ENCODE peak calls at places on chromosomes 12 and 14, in eight cellular contexts. A is adrenal gland; P is GM23248; M is body of pancreas; U is Peyer's patch; Y is tibial nerve; Q is CD8-positive, alpha-beta T cell; G is effector memory CD4-positive, alpha-beta T cell. H is an unnamed sample.
A peak's percentile ranks its signal among the peaks of the same experiment; 100 is the strongest.

GRCh38 chr14:23562822-23563472 is 4.6 kb downstream of the AP1G2 start:
- DNase-seq in Q (peak; percentile 58), A (peak; percentile 57), Y (peak; percentile 51), G (peak; percentile 32), M (peak; percentile 62), U (peak; percentile 47), P (peak; percentile 48), H (peak; percentile 48)

GRCh38 chr14:56676042-56676441 is 96.4 kb downstream of the TMEM260 start:
- DNase-seq in Y (no peak), A (no peak), P (no peak), U (no peak), M (no peak), Q (no peak), G (no peak), H (no peak)

GRCh38 chr14:104146651-104147345 is 8.4 kb downstream of the KIF26A start:
- DNase-seq in Y (no peak), M (peak; percentile 9), U (no peak), A (no peak), G (no peak), P (no peak), Q (peak; percentile 10), H (peak; percentile 13)

GRCh38 chr12:21413369-21414277 is 23.8 kb upstream of the PYROXD1 start:
- DNase-seq in U (no peak), A (no peak), Y (no peak), G (no peak), Q (no peak), P (peak; percentile 19), M (no peak), H (no peak)

GRCh38 chr14:24982472-24983155 is 67.3 kb downstream of the STXBP6 start:
- DNase-seq in Y (no peak), U (no peak), P (peak; percentile 47), M (no peak), Q (no peak), A (no peak), G (no peak), H (no peak)

GRCh38 chr14:32608880-32609279 is 279.8 kb downstream of the AKAP6 start:
- DNase-seq in P (peak; percentile 81), M (no peak), Q (no peak), G (no peak), Y (no peak), A (no peak), U (no peak), H (no peak)

GRCh38 chr12:26736563-26737486 is 96.2 kb downstream of the ITPR2 start:
- DNase-seq in Y (no peak), M (peak; percentile 22), Q (no peak), G (no peak), A (no peak), U (no peak), P (peak; percentile 40), H (no peak)

GRCh38 chr12:70744133-70744532 is 106.9 kb upstream of the PTPRB start:
- DNase-seq in A (no peak), P (peak; percentile 10), M (no peak), Y (no peak), G (no peak), U (no peak), Q (no peak), H (no peak)

GRCh38 chr12:11812558-11813421 is 163.3 kb downstream of the ETV6 start:
- DNase-seq in G (no peak), A (no peak), Y (no peak), M (no peak), U (peak; percentile 57), Q (no peak), P (peak; percentile 52), H (no peak)

GRCh38 chr12:96238336-96239031 is 44.3 kb downstream of the ELK3 start:
- DNase-seq in M (no peak), Y (no peak), G (no peak), A (no peak), P (no peak), U (no peak), Q (no peak), H (peak; percentile 28)
- H3K27ac ChIP-seq in M (no peak overlapping the region), Y (peak overlapping the region; percentile 80), G (peak overlapping the region; percentile 61), A (no peak overlapping the region), P (peak overlapping the region; percentile 99), U (no peak overlapping the region), Q (no peak overlapping the region), H (peak overlapping the region; percentile 86)

DNA sequence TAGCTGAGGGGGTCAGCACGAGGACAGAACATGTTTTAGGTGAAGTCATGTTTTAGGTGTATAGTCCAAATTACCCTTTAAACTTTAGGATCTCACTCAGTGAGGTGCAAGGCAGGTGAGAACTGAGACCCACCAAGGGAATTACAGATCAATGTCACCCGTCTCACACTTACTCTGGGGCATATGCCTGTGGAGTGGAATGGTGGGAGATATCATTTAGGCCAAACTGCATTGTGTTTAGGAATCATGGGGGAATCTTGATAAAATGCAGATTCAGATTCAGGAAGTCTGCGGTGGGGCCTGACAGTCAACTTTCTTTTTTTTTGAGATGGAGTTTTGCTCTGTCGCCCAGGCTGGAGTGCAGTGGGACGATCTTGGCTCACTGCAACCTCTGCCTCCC is 17.8 kb downstream of the FBXW8 start:
- DNase-seq in Y (no peak), P (no peak), U (no peak), A (no peak), M (no peak), Q (no peak), G (no peak), H (no peak)
- H3K36me3 ChIP-seq in Y (no peaks in the 10 kb centered on the region), P (peaks cover 19% of the 10 kb centered on the region), U (no peaks in the 10 kb centered on the region), A (peaks cover 13% of the 10 kb centered on the region), M (no peaks in the 10 kb centered on the region), Q (no peaks in the 10 kb centered on the region), G (no peaks in the 10 kb centered on the region), H (peaks cover 29% of the 10 kb centered on the region)

DNA sequence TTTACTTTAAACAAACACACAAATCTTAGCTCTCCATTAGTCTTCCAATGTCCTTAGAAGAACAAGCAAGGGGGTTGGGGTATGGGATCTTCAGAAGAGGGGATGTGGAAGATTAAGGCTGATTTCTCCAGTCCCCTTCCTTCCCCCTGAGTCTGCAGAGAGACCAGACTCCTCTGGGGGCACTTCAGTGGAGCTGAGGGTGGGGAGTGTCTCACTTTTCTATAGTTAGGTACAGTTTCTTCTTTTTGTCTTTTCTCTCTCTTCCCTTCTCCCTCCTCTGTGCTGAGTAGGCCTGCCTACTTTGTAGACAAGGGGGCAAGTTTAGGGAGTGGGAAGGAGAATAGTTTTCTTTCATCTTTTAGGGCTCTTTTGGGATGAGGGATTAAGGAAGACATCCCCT is 2.5 kb downstream of the HOXC4 start:
- DNase-seq in Y (no peak), A (no peak), Q (no peak), M (no peak), G (no peak), U (no peak), P (no peak), H (no peak)
- H3K27me3 ChIP-seq in Y (no peaks in the 10 kb centered on the region), A (no peaks in the 10 kb centered on the region), Q (peaks cover 27% of the 10 kb centered on the region), M (peaks cover 14% of the 10 kb centered on the region), G (peaks cover 45% of the 10 kb centered on the region), U (no peaks in the 10 kb centered on the region), P (no peaks in the 10 kb centered on the region), H (peaks cover 98% of the 10 kb centered on the region)

GRCh38 chr12:43807361-43807760 is 1.2 kb upstream of the TWF1 start:
- DNase-seq in M (no peak), U (no peak), A (no peak), P (no peak), G (no peak), Q (no peak), Y (no peak), H (no peak)
- H3K27ac ChIP-seq in M (peak overlapping the region; percentile 1), U (no peak overlapping the region), A (no peak overlapping the region), P (peak overlapping the region; percentile 93), G (peak overlapping the region; percentile 96), Q (peak overlapping the region; percentile 97), Y (peak overlapping the region; percentile 100), H (peak overlapping the region; percentile 96)

GRCh38 chr12:128794661-128795529 is 28.9 kb downstream of the SLC15A4 start:
- DNase-seq in P (no peak), Q (peak; percentile 47), U (peak; percentile 50), G (no peak), M (peak; percentile 2), Y (no peak), A (no peak), H (no peak)
- H3K36me3 ChIP-seq in P (peaks cover 20% of the 10 kb centered on the region), Q (peaks cover 30% of the 10 kb centered on the region), U (no peaks in the 10 kb centered on the region), G (peaks cover 38% of the 10 kb centered on the region), M (no peaks in the 10 kb centered on the region), Y (no peaks in the 10 kb centered on the region), A (peaks cover 67% of the 10 kb centered on the region), H (peaks cover 89% of the 10 kb centered on the region)

GRCh38 chr12:10154145-10154496 is 17.8 kb downstream of the OLR1 start:
- DNase-seq in Q (no peak), G (no peak), U (no peak), Y (no peak), M (no peak), A (no peak), P (no peak), H (no peak)
- H3K27me3 ChIP-seq in Q (no peaks in the 10 kb centered on the region), G (peaks cover 6% of the 10 kb centered on the region), U (no peaks in the 10 kb centered on the region), Y (no peaks in the 10 kb centered on the region), M (peaks cover 3% of the 10 kb centered on the region), A (no peaks in the 10 kb centered on the region), P (no peaks in the 10 kb centered on the region), H (no peaks in the 10 kb centered on the region)

GRCh38 chr14:68679301-68679700 is 113.6 kb downstream of the ZFP36L1 start:
- DNase-seq in Q (no peak), A (no peak), G (no peak), Y (no peak), M (no peak), U (no peak), P (no peak), H (no peak)

GRCh38 chr14:68681256-68681655 is 111.6 kb downstream of the ZFP36L1 start:
- DNase-seq in U (no peak), A (no peak), G (no peak), P (no peak), M (no peak), Q (no peak), Y (no peak), H (no peak)

GRCh38 chr14:68682166-68683103 is 110.4 kb downstream of the ZFP36L1 start:
- DNase-seq in U (peak; percentile 70), M (peak; percentile 38), A (peak; percentile 87), P (peak; percentile 96), G (peak; percentile 20), Q (peak; percentile 64), Y (peak; percentile 70), H (no peak)

GRCh38 chr14:68679746-68680467 is 113.0 kb downstream of the ZFP36L1 start:
- DNase-seq in A (no peak), M (no peak), P (no peak), G (no peak), U (no peak), Y (no peak), Q (no peak), H (no peak)

DNA sequence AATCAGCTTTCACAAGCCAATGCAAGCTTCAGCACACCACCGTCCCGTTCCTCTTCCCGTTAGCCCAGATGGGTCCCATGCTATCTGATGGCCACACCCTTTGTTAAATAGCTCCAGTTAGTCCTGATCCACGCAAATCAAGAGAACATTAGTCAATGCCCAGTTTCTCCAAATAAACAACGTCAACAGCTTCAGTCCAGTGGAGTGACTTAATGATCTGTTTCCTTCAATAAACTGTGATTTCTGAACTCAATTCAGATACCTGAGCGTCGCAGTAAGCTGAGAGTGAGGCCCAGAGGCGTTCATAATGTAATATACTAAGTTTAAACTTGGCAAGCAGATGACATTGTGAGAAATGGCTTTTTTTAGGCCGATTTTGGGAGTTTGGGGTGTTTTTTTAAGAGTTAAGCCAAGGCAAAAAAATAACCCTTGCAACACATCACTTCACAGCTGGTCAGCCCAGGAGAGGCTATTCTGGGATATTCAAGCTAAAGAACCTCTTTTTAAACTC is 112.3 kb downstream of the ZFP36L1 start:
- DNase-seq in U (no peak), A (peak; percentile 35), P (peak; percentile 51), Q (no peak), M (no peak), Y (peak; percentile 39), G (no peak), H (no peak)
- H3K27ac ChIP-seq in U (peak overlapping the region; percentile 83), A (peak overlapping the region; percentile 24), P (peak overlapping the region; percentile 96), Q (no peak overlapping the region), M (no peak overlapping the region), Y (peak overlapping the region; percentile 96), G (no peak overlapping the region), H (peak overlapping the region; percentile 86)